ENCODE peak calls at places on chromosomes 6 and 20, in ten cellular contexts. K, E, Q, A, W, L, M, X, I and N are unnamed samples.

GRCh38 chr6:35557239-35557638 is 44.5 kb upstream of the TULP1 start:
- DNase-seq in K (no peak), E (no peak), Q (peak), A (no peak), W (no peak), L (no peak), M (no peak), X (no peak), I (no peak), N (no peak)

GRCh38 chr20:41038878-41039404 is 10.3 kb downstream of the TOP1 start:
- DNase-seq in K (no peak), E (peak), Q (no peak), A (no peak), W (no peak), L (no peak), M (no peak), X (no peak), I (no peak), N (no peak)

GRCh38 chr20:25483431-25484132 is 76.1 kb downstream of the GINS1 start:
- DNase-seq in K (no peak), E (no peak), Q (no peak), A (no peak), W (no peak), L (no peak), M (no peak), X (no peak), I (no peak), N (no peak)

GRCh38 chr6:44143731-44144130 is 14.9 kb upstream of the CAPN11 start:
- DNase-seq in K (no peak), E (no peak), Q (peak), A (no peak), W (no peak), L (no peak), M (no peak), X (no peak), I (no peak), N (no peak)

GRCh38 chr6:32117461-32117860 is 8.3 kb upstream of the TNXB start:
- DNase-seq in K (no peak), E (no peak), Q (no peak), A (no peak), W (peak), L (no peak), M (no peak), X (no peak), I (no peak), N (peak)

GRCh38 chr20:3966571-3966970 is 48.8 kb downstream of the RNF24 start:
- DNase-seq in K (no peak), E (no peak), Q (no peak), A (no peak), W (no peak), L (no peak), M (no peak), X (no peak), I (no peak), N (no peak)

GRCh38 chr6:156720739-156721714 is 56.2 kb upstream of the ARID1B start:
- DNase-seq in K (peak), E (peak), Q (no peak), A (no peak), W (peak), L (no peak), M (no peak), X (peak), I (no peak), N (peak)

GRCh38 chr6:100468966-100469859 is 4.5 kb upstream of the SIM1 start:
- DNase-seq in K (no peak), E (no peak), Q (no peak), A (no peak), W (peak), L (no peak), M (no peak), X (peak), I (no peak), N (peak)